ENCODE peak calls at places on chromosomes 1 and 21, in six cellular contexts. L is AG09319, X is MM.1S, I is glutamatergic neuron, O is brain microvascular endothelial cell, C is body of pancreas. H is an unnamed sample.

GRCh38 chr1:154603317-154603716 is 4.7 kb downstream of the ADAR start:
- DNase-seq in L (no peak), X (no peak), I (no peak), O (no peak), C (no peak), H (no peak)

GRCh38 chr1:20717452-20718342 is at the start of gene KIF17:
- DNase-seq in L (peak; percentile 41), X (peak; percentile 64), I (peak; percentile 80), O (peak; percentile 56), C (peak; percentile 74), H (peak; percentile 87)

GRCh38 chr1:228463559-228464455 is 23.4 kb upstream of the RNF187 start:
- DNase-seq in L (no peak), X (peak; percentile 45), I (peak; percentile 75), O (no peak), C (peak; percentile 13), H (peak; percentile 68)

GRCh38 chr1:182752827-182753104 is 36.8 kb upstream of the NPL start:
- DNase-seq in L (no peak), X (no peak), I (no peak), O (no peak), C (no peak), H (no peak)

GRCh38 chr21:37531402-37532042 is 164.9 kb downstream of the DYRK1A start:
- DNase-seq in L (no peak), X (no peak), I (no peak), O (no peak), C (peak; percentile 43), H (no peak)

GRCh38 chr21:32772281-32773047 is 909 bp upstream of the PAXBP1 start:
- DNase-seq in L (no peak), X (peak; percentile 74), I (no peak), O (no peak), C (peak; percentile 34), H (peak; percentile 60)

GRCh38 chr1:209557216-209557615 is 26.3 kb upstream of the CAMK1G start:
- DNase-seq in L (no peak), X (no peak), I (no peak), O (no peak), C (no peak), H (no peak)

GRCh38 chr1:159867322-159868064 is 5.0 kb upstream of the VSIG8 start:
- DNase-seq in L (no peak), X (no peak), I (no peak), O (no peak), C (peak; percentile 87), H (no peak)

GRCh38 chr1:15712158-15712557 is 23.9 kb upstream of the SLC25A34 start:
- DNase-seq in L (no peak), X (no peak), I (no peak), O (no peak), C (no peak), H (no peak)

GRCh38 chr21:45622416-45623097 is 21.0 kb upstream of the PCBP3 start:
- DNase-seq in L (no peak), X (no peak), I (no peak), O (no peak), C (no peak), H (peak; percentile 23)

GRCh38 chr1:73359001-73359400 is 839.0 kb downstream of the LRRIQ3 start:
- DNase-seq in L (no peak), X (no peak), I (no peak), O (no peak), C (no peak), H (no peak)

GRCh38 chr1:226552061-226552460 is 3.5 kb downstream of the STUM start:
- DNase-seq in L (no peak), X (no peak), I (no peak), O (no peak), C (no peak), H (no peak)

GRCh38 chr1:41496080-41497055 is 11.9 kb upstream of the EDN2 start:
- DNase-seq in L (peak; percentile 57), X (peak; percentile 52), I (peak; percentile 75), O (no peak), C (peak; percentile 91), H (peak; percentile 87)

GRCh38 chr1:243739335-243740003 is 110.6 kb downstream of the AKT3 start:
- DNase-seq in L (no peak), X (no peak), I (no peak), O (no peak), C (no peak), H (no peak)

GRCh38 chr1:52403566-52404115 is 582 bp downstream of the ORC1 start:
- DNase-seq in L (peak; percentile 19), X (peak; percentile 78), I (no peak), O (peak; percentile 77), C (peak; percentile 17), H (peak; percentile 74)

GRCh38 chr1:117267232-117267774 is 56.6 kb upstream of the VTCN1 start:
- DNase-seq in L (no peak), X (no peak), I (no peak), O (no peak), C (no peak), H (no peak)

GRCh38 chr1:204307334-204307883 is 52.3 kb downstream of the PLEKHA6 start:
- DNase-seq in L (peak; percentile 36), X (no peak), I (no peak), O (no peak), C (peak; percentile 41), H (no peak)

GRCh38 chr1:229161740-229162139 is 109.2 kb upstream of the RAB4A start:
- DNase-seq in L (no peak), X (no peak), I (no peak), O (no peak), C (no peak), H (no peak)

GRCh38 chr1:48470506-48470905 is 1.5 kb downstream of the SPATA6 start:
- DNase-seq in L (no peak), X (no peak), I (no peak), O (no peak), C (peak; percentile 56), H (no peak)

GRCh38 chr1:232280910-232281309 is 349.0 kb downstream of the SIPA1L2 start:
- DNase-seq in L (no peak), X (no peak), I (no peak), O (no peak), C (no peak), H (no peak)

GRCh38 chr1:118933051-118933781 is 54.9 kb downstream of the TBX15 start:
- DNase-seq in L (no peak), X (no peak), I (no peak), O (no peak), C (no peak), H (no peak)

DNA sequence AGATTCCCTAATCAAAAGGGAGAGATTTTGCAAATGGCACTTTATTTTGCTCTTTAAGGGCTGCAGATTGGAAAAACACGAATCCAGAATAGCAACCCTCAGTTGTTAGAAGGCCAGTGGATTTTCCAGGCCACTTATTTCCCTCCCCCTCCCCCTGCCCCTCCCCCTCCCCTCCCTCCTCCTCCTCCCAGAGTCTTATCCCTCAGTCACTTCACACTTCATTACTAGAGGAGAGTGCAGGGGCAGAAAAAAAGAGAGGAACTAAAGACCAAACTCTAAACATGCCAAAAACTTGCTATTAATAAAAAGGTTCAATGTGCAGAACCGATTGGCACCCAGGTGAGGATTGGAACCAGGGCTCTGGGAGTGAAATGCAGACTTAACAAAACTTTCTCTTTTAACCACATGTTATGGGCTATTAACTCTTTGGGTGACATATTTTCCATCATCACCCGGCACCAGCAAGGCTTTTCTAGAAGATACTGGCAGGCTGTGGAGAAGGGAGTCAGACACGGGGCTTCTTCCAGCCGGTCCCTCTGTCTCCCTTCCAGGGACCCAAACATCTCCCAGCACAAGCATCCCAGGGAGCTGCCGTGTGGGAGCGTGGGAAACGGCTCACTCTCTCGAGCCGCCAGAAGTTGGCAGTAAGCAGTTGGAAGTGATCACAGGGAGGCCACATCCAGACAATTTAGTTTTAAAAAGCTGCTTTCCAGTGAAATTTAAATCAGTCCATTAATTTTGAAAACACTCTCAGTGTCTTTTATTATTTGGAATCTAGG is 13.6 kb downstream of the NID1 start:
- DNase-seq in L (no peak), X (no peak), I (no peak), O (no peak), C (no peak), H (no peak)
- TF ChIP-seq CTCF in L (no peak), X (no peak), I (no peak), O (peak; percentile 11), C (no peak), H (no peak)

DNA sequence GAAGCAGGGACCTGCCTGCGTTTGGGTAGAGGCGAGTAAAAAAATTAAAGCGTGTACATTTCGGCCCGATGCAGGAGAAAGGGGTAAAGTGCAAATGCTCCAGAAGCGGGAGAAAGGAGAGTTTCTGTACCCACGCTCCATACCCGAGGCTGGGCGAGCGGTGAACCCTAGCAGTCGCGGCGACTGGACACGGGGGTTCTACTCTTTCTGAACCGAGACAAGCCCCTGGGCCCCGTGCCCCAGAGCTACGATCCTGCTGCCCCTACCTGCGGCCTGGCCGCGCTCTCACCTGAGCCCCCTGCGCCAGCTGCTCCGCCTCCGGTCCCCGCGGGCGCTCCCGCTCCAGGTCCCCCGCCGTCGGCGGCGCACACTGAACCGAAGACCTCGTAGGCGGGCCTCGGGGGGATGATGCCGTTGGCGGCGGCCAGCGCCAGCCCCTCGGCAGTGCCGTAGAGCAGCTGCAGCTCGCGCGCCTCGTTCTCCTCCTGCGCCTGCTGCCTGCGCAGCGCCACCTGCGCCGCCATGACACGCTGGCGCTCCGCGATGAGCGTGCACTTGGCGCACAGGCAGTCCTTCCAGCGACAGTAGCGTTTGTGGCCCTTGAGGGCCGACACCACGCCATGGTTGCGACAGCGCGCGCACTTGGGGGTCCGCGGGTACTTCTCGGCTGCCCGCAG is 2.4 kb downstream of the DMRTA2 start:
- DNase-seq in L (no peak), X (no peak), I (peak; percentile 70), O (no peak), C (no peak), H (no peak)
- TF ChIP-seq CTCF in L (no peak), X (no peak), I (no peak), O (no peak), C (no peak), H (no peak)

GRCh38 chr1:153402226-153402625 is 11.4 kb upstream of the S100A8 start:
- DNase-seq in L (no peak), X (no peak), I (no peak), O (no peak), C (no peak), H (no peak)

GRCh38 chr1:153399401-153400055 is 8.7 kb upstream of the S100A8 start:
- DNase-seq in L (no peak), X (no peak), I (no peak), O (no peak), C (no peak), H (no peak)

GRCh38 chr1:153397924-153398651 is 7.2 kb upstream of the S100A8 start:
- DNase-seq in L (no peak), X (no peak), I (no peak), O (no peak), C (no peak), H (no peak)

GRCh38 chr1:153401461-153401860 is 10.6 kb upstream of the S100A8 start:
- DNase-seq in L (no peak), X (no peak), I (no peak), O (no peak), C (no peak), H (no peak)

GRCh38 chr1:153400244-153400643 is 9.4 kb upstream of the S100A8 start:
- DNase-seq in L (no peak), X (no peak), I (no peak), O (no peak), C (no peak), H (peak; percentile 23)
- TF ChIP-seq CTCF in L (peak; percentile 15), X (peak; percentile 5), I (no peak), O (peak; percentile 3), C (no peak), H (no peak)

DNA sequence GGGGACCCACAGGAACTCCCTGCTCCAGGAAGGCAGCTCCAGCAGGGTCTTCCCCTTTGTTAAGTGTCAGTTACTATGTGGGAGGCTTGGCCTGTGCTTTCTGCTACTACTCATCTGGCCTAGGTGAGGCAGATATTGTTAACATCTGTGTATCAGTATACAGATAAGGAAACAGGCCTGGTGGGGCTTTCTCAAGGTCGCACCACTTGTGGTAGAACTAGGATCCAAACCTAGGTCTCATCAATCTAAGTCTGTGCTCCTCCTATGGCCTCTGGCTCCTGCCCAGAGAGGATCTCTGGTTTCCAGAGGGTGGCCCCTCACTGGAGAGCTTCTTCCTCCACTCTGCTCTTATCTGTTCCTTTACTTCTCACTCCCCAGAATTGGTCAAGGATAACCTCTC is 5.5 kb downstream of the KCNC4 start:
- DNase-seq in L (no peak), X (no peak), I (no peak), O (no peak), C (no peak), H (no peak)
- TF ChIP-seq CTCF in L (no peak), X (no peak), I (no peak), O (no peak), C (no peak), H (no peak)

H was measured in GM13976.